ENCODE peak calls at places on chromosomes 5 and 9, in ten cellular contexts. J, O, H, S, Z, P, W, G, E and C are unnamed samples.

GRCh38 chr5:71830626-71831539 is 111.8 kb downstream of the CARTPT start:
- DNase-seq in J (peak; percentile 51), O (peak; percentile 83), H (no peak), S (peak; percentile 94), Z (peak; percentile 83), P (peak; percentile 86), W (peak; percentile 80), G (peak; percentile 41), E (peak; percentile 87), C (peak; percentile 89)

GRCh38 chr5:142930395-142930794 is 160.2 kb downstream of the ARHGAP26 start:
- DNase-seq in J (no peak), O (no peak), H (no peak), S (no peak), Z (no peak), P (no peak), W (no peak), G (no peak), E (no peak), C (no peak)

GRCh38 chr5:80033513-80033912 is 1.6 kb upstream of the THBS4 start:
- DNase-seq in J (no peak), O (no peak), H (no peak), S (no peak), Z (no peak), P (no peak), W (no peak), G (no peak), E (no peak), C (no peak)

GRCh38 chr5:62064993-62065392 is 241.0 kb upstream of the KIF2A start:
- DNase-seq in J (no peak), O (no peak), H (no peak), S (no peak), Z (no peak), P (no peak), W (no peak), G (no peak), E (peak; percentile 5), C (no peak)

GRCh38 chr5:117614408-117614807 is 1039.8 kb upstream of the SEMA6A start:
- DNase-seq in J (no peak), O (no peak), H (no peak), S (no peak), Z (no peak), P (no peak), W (no peak), G (no peak), E (no peak), C (no peak)

GRCh38 chr9:91954841-91955471 is 4.9 kb upstream of the ROR2 start:
- DNase-seq in J (no peak), O (peak; percentile 91), H (no peak), S (peak; percentile 73), Z (no peak), P (peak; percentile 88), W (no peak), G (peak; percentile 16), E (peak; percentile 74), C (peak; percentile 76)

GRCh38 chr9:15231788-15232635 is 75.0 kb downstream of the TTC39B start:
- DNase-seq in J (no peak), O (no peak), H (no peak), S (no peak), Z (no peak), P (peak; percentile 37), W (no peak), G (no peak), E (peak; percentile 62), C (peak; percentile 50)

GRCh38 chr5:97107266-97107665 is 35.1 kb downstream of the LIX1 start:
- DNase-seq in J (no peak), O (no peak), H (no peak), S (no peak), Z (no peak), P (no peak), W (no peak), G (no peak), E (no peak), C (no peak)

GRCh38 chr5:170863646-170864045 is 1.8 kb downstream of the RANBP17 start:
- DNase-seq in J (no peak), O (peak; percentile 82), H (no peak), S (peak; percentile 8), Z (no peak), P (peak; percentile 87), W (no peak), G (no peak), E (peak; percentile 54), C (peak; percentile 63)

DNA sequence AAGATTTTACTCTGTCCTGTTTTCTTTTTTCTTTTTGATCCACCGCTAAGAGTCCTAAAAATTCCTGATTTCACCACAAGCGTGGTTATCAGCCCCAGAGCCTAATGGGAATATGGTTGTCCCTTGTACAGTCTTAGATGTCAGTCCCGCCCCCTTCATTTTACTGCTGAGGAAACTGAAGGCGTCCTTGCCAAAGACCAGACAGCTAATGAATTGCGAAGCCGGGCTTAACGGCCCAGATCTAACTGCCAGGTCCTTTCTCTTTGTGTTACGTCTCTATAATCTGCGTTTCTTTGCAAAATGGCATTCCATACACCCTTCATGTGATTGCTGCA is 497 bp downstream of the NSA2 start:
- DNase-seq in J (no peak), O (peak; percentile 42), H (no peak), S (peak; percentile 50), Z (no peak), P (peak; percentile 67), W (no peak), G (no peak), E (peak; percentile 65), C (peak; percentile 63)
- H3K4me3 ChIP-seq in J (peak overlapping the region; percentile 94), O (peak overlapping the region; percentile 82), H (peak overlapping the region; percentile 62), S (peak overlapping the region; percentile 98), Z (peak overlapping the region; percentile 93), P (peak overlapping the region; percentile 99), W (peak overlapping the region; percentile 88), G (peak overlapping the region; percentile 83), E (peak overlapping the region; percentile 98), C (peak overlapping the region; percentile 99)

DNA sequence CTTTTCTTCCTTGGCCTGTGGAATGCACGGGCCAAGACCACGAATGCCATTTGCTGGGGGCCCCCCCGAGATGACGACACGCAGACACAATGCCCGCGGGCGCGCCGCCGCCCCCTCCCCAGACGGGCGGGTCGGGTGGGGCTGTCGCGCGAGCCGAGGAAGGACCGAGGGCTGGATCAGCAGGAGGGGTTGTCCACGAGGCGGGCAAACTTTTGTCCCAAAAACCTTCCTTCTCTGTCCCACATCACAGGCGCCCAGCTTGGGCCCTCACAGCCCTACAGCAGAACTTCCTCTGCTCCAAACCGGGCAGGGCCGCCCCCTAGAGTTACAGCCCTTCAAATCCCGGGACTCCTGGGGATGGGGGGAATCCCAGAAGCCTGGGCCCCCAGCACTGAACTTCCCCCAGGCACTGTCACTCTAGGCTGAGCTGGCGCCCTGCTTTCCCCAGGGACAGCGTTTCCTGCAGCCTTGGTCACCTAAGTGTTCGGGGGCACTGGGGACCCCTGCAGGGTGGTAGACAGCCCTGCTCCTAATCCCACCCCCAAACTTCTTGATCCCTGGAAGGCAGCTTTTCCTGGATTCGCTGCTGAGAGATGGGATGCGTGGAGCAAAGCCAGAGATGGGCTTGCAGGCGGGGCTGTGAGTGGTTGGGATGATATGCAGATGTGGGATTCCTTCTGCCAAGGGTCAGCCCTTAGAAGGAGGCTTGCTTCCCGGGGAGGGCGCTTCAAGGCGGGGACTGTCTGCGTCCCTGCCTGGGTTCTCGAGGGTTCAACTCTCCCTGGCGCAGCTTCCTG is 980 bp downstream of the COL5A1 start:
- DNase-seq in J (peak; percentile 55), O (peak; percentile 91), H (no peak), S (peak; percentile 89), Z (peak; percentile 77), P (peak; percentile 85), W (no peak), G (peak; percentile 21), E (peak; percentile 93), C (peak; percentile 84)
- TF ChIP-seq CTCF in J (no peak), O (peak; percentile 55), H (no peak), S (peak; percentile 56), Z (no peak), P (peak; percentile 48), W (peak; percentile 20), G (no peak), E (peak; percentile 44), C (peak; percentile 46)

DNA sequence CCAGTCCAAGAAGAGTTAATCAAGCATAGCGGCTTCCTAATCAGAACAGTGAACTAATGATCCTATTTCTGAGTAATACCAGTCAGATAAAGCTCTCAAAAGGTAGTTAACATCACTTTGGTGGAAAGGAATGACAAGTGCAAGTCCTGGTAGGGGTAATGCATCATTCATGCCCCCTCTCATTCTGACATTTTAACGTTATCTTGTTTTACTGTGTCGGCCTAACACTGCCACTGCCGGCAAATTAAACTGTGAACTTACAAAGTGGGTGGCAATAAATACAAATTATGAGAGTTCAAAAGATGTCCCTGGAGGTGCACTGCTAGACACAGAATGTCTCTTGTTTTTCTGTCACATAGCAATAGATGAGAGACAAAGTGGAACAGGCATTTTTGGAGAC is 131.6 kb downstream of the EBF1 start:
- DNase-seq in J (no peak), O (no peak), H (no peak), S (no peak), Z (no peak), P (no peak), W (no peak), G (no peak), E (no peak), C (no peak)
- H3K4me3 ChIP-seq in J (no peak overlapping the region), O (no peak overlapping the region), H (no peak overlapping the region), S (no peak overlapping the region), Z (no peak overlapping the region), P (no peak overlapping the region), W (no peak overlapping the region), G (no peak overlapping the region), E (no peak overlapping the region), C (no peak overlapping the region)

GRCh38 chr9:87687207-87687606 is 38.7 kb upstream of the CTSL start:
- DNase-seq in J (no peak), O (no peak), H (no peak), S (no peak), Z (no peak), P (no peak), W (no peak), G (no peak), E (no peak), C (no peak)

GRCh38 chr9:87685431-87685830 is 40.5 kb upstream of the CTSL start:
- DNase-seq in J (peak; percentile 21), O (peak; percentile 67), H (no peak), S (no peak), Z (no peak), P (peak; percentile 36), W (no peak), G (no peak), E (peak; percentile 35), C (no peak)

GRCh38 chr9:87685871-87686519 is 39.9 kb upstream of the CTSL start:
- DNase-seq in J (peak; percentile 58), O (peak; percentile 27), H (no peak), S (no peak), Z (no peak), P (peak; percentile 23), W (no peak), G (no peak), E (peak; percentile 14), C (no peak)

GRCh38 chr9:87684627-87685204 is 41.2 kb upstream of the CTSL start:
- DNase-seq in J (peak; percentile 53), O (peak; percentile 24), H (no peak), S (peak; percentile 52), Z (peak; percentile 56), P (peak; percentile 17), W (no peak), G (peak; percentile 64), E (peak; percentile 54), C (peak; percentile 52)

DNA sequence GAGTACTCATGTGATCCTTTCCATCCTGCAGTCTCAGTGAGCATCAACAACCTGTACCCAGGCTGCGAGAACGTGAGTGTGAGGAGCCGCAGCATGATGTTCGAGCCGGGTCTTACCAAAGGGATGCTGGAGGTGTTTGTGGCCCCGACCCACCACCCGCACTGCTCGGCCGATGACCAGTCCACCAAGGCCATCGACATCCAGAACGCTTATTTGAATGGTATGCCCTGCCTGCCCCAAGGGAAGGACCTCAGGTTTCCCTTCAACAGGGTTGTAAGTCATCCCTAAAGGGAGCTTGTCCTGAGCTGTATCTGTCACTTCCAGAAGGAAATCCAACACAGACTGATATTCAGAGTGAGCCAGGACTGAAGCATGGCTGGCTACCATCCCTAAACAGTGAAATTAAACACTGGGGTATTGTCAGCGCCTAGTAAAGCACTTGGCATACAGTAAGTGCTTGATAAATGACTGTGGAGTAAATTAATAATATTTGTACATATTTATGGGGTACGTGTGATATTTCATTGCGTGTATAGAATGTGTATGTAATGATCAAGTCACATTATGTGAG is 39.3 kb upstream of the CTSL start:
- DNase-seq in J (no peak), O (no peak), H (no peak), S (no peak), Z (no peak), P (no peak), W (no peak), G (no peak), E (no peak), C (no peak)
- TF ChIP-seq CTCF in J (no peak), O (no peak), H (no peak), S (no peak), Z (no peak), P (no peak), W (no peak), G (no peak), E (no peak), C (no peak)